ENCODE peak calls at places on chromosomes 7 and 10, in seven cellular contexts. E is dorsolateral prefrontal cortex, R is dermis microvascular lymphatic vessel endothelial cell, N is heart right ventricle, C is IMR-90, T is germinal center, P is NCI-H460. G is an unnamed sample.

GRCh38 chr7:30459591-30460245 is 18.9 kb downstream of the NOD1 start:
- DNase-seq in E (no peak), R (peak; percentile 39), N (no peak), C (peak; percentile 95), T (no peak), P (peak; percentile 45), G (peak; percentile 40)

GRCh38 chr10:124898493-124898892 is 43.4 kb upstream of the ZRANB1 start:
- DNase-seq in E (no peak), R (no peak), N (no peak), C (no peak), T (no peak), P (no peak), G (no peak)

GRCh38 chr7:127678947-127679346 is 27.0 kb downstream of the SND1 start:
- DNase-seq in E (no peak), R (peak; percentile 19), N (no peak), C (peak; percentile 71), T (no peak), P (no peak), G (peak; percentile 33)

GRCh38 chr7:127652333-127653248 is 597 bp downstream of the SND1 start:
- DNase-seq in E (no peak), R (peak; percentile 17), N (no peak), C (peak; percentile 62), T (no peak), P (no peak), G (peak; percentile 33)

GRCh38 chr10:44939691-44940401 is 19.8 kb upstream of the RASSF4 start:
- DNase-seq in E (no peak), R (no peak), N (no peak), C (peak; percentile 26), T (no peak), P (no peak), G (no peak)

GRCh38 chr7:31307941-31308340 is 32.6 kb downstream of the NEUROD6 start:
- DNase-seq in E (no peak), R (no peak), N (no peak), C (no peak), T (no peak), P (no peak), G (no peak)

GRCh38 chr10:21692909-21693308 is 158.9 kb downstream of the MLLT10 start:
- DNase-seq in E (no peak), R (no peak), N (no peak), C (no peak), T (no peak), P (no peak), G (no peak)

GRCh38 chr10:126187399-126187798 is 200.9 kb downstream of the ADAM12 start:
- DNase-seq in E (no peak), R (no peak), N (no peak), C (no peak), T (no peak), P (no peak), G (no peak)

GRCh38 chr10:15740261-15740660 is 20.5 kb upstream of the ITGA8 start:
- DNase-seq in E (no peak), R (no peak), N (no peak), C (no peak), T (no peak), P (no peak), G (no peak)

GRCh38 chr10:103854687-103855423 is 521 bp downstream of the SH3PXD2A start:
- DNase-seq in E (no peak), R (peak; percentile 15), N (peak; percentile 59), C (peak; percentile 24), T (no peak), P (no peak), G (peak; percentile 34)

GRCh38 chr7:51929818-51930217 is 613.2 kb upstream of the COBL start:
- DNase-seq in E (no peak), R (no peak), N (no peak), C (no peak), T (no peak), P (no peak), G (no peak)

GRCh38 chr10:12833451-12833850 is 168.1 kb downstream of the CCDC3 start:
- DNase-seq in E (no peak), R (no peak), N (no peak), C (no peak), T (no peak), P (no peak), G (no peak)

GRCh38 chr10:100877451-100877850 is 35.3 kb upstream of the SLF2 start:
- DNase-seq in E (no peak), R (no peak), N (no peak), C (no peak), T (no peak), P (no peak), G (no peak)

GRCh38 chr10:24456319-24456718 is 247.4 kb downstream of the KIAA1217 start:
- DNase-seq in E (no peak), R (no peak), N (no peak), C (peak; percentile 98), T (no peak), P (no peak), G (no peak)

GRCh38 chr10:123862421-123863188 is 29.0 kb downstream of the CPXM2 start:
- DNase-seq in E (no peak), R (no peak), N (no peak), C (no peak), T (no peak), P (no peak), G (no peak)

G was measured in dermis blood vessel endothelial cell.